ENCODE peak calls at places on chromosomes 5 and 9, in nine cellular contexts. W, U, B, R, I, A, M, O and K are unnamed samples.

GRCh38 chr9:27090231-27090630 is 18.8 kb upstream of the TEK start:
- DNase-seq in A (no peak), U (no peak), W (no peak), M (no peak), I (no peak), R (no peak), O (no peak), B (no peak), K (no peak)

GRCh38 chr5:31113101-31113500 is 80.4 kb upstream of the CDH6 start:
- DNase-seq in B (no peak), R (no peak), I (no peak), U (no peak), M (peak; percentile 31), O (no peak), W (no peak), A (peak; percentile 88), K (no peak)

GRCh38 chr5:55551298-55551846 is 16.6 kb upstream of the PLPP1 start:
- DNase-seq in M (no peak), U (no peak), W (no peak), R (no peak), I (no peak), A (no peak), B (no peak), O (no peak), K (no peak)

GRCh38 chr5:180289433-180289832 is 2.5 kb downstream of the MAPK9 start:
- DNase-seq in M (no peak), B (no peak), R (no peak), A (no peak), I (no peak), W (no peak), O (no peak), U (no peak), K (no peak)

GRCh38 chr9:124020520-124021384 is 9.2 kb downstream of the LHX2 start:
- DNase-seq in M (no peak), U (no peak), R (no peak), I (no peak), B (no peak), W (no peak), A (no peak), O (no peak), K (no peak)

GRCh38 chr9:123418052-123418430 is 62.0 kb downstream of the CRB2 start:
- DNase-seq in B (no peak), A (no peak), R (no peak), W (no peak), O (no peak), U (no peak), I (no peak), M (no peak), K (no peak)

GRCh38 chr9:133534346-133535284 is at the start of gene ADAMTSL2:
- DNase-seq in I (no peak), R (no peak), U (no peak), A (no peak), M (peak; percentile 17), O (no peak), B (no peak), W (no peak), K (no peak)

GRCh38 chr5:77840930-77841329 is 64.8 kb upstream of the TBCA start:
- DNase-seq in B (no peak), A (no peak), U (no peak), W (no peak), M (no peak), O (no peak), I (no peak), R (no peak), K (no peak)

GRCh38 chr5:17302590-17302989 is 85.2 kb downstream of the BASP1 start:
- DNase-seq in O (no peak), R (no peak), B (no peak), U (no peak), M (peak; percentile 77), I (no peak), W (no peak), A (no peak), K (no peak)

GRCh38 chr5:31317642-31318041 is 124.2 kb downstream of the CDH6 start:
- DNase-seq in M (no peak), U (no peak), R (no peak), B (no peak), W (no peak), O (no peak), A (no peak), I (no peak), K (no peak)

GRCh38 chr9:115013998-115014397 is 83.6 kb upstream of the TNFSF8 start:
- DNase-seq in M (peak; percentile 54), W (peak; percentile 55), O (peak; percentile 85), A (peak; percentile 61), U (peak; percentile 61), I (peak; percentile 83), R (peak; percentile 54), B (peak; percentile 61), K (peak; percentile 50)

GRCh38 chr9:116998305-116998704 is 311.2 kb downstream of the TRIM32 start:
- DNase-seq in U (no peak), I (no peak), W (no peak), B (no peak), O (no peak), R (no peak), A (no peak), M (no peak), K (peak; percentile 23)

GRCh38 chr5:149798466-149798865 is 68.4 kb downstream of the PPARGC1B start:
- DNase-seq in O (no peak), A (no peak), R (no peak), W (no peak), B (no peak), U (no peak), I (no peak), M (no peak), K (no peak)

GRCh38 chr9:83956288-83957028 is 23.6 kb downstream of the HNRNPK start:
- DNase-seq in W (peak; percentile 51), R (peak; percentile 38), I (no peak), B (peak; percentile 45), O (peak; percentile 82), M (no peak), A (peak; percentile 63), U (peak; percentile 56), K (peak; percentile 35)

GRCh38 chr9:37938121-37938906 is 34.4 kb upstream of the SLC25A51 start:
- DNase-seq in R (no peak), O (peak; percentile 54), I (peak; percentile 75), M (no peak), U (no peak), A (peak; percentile 78), W (no peak), B (no peak), K (no peak)

GRCh38 chr9:123011878-123012528 is 21.5 kb upstream of the GPR21 start:
- DNase-seq in O (no peak), B (no peak), A (no peak), R (no peak), U (no peak), M (peak; percentile 22), I (no peak), W (no peak), K (no peak)

GRCh38 chr5:180830253-180831138 is 27.9 kb upstream of the MGAT1 start:
- DNase-seq in I (no peak), W (no peak), B (peak; percentile 56), O (peak; percentile 40), U (no peak), R (no peak), A (no peak), M (no peak), K (no peak)

GRCh38 chr9:107426126-107426525 is 63.4 kb downstream of the KLF4 start:
- DNase-seq in A (no peak), R (no peak), W (no peak), U (no peak), B (no peak), M (no peak), I (no peak), O (no peak), K (no peak)

GRCh38 chr5:139296862-139297326 is 3.4 kb downstream of the MATR3 start:
- DNase-seq in A (no peak), R (no peak), M (no peak), U (no peak), O (no peak), B (no peak), I (no peak), W (no peak), K (no peak)

GRCh38 chr9:126411225-126411947 is 84.8 kb downstream of the MVB12B start:
- DNase-seq in M (peak; percentile 52), A (peak; percentile 21), B (no peak), I (no peak), R (no peak), U (no peak), O (no peak), W (no peak), K (no peak)

GRCh38 chr5:143031781-143032724 is 261.9 kb downstream of the ARHGAP26 start:
- DNase-seq in U (no peak), R (no peak), I (no peak), W (no peak), O (peak; percentile 87), B (no peak), M (no peak), A (no peak), K (no peak)

GRCh38 chr9:96241391-96241809 is 60.6 kb downstream of the HSD17B3 start:
- DNase-seq in O (no peak), R (peak; percentile 18), B (peak; percentile 15), M (no peak), W (peak; percentile 63), I (no peak), U (peak; percentile 19), A (peak; percentile 28), K (no peak)

GRCh38 chr5:52840286-52841050 is 52.8 kb downstream of the ITGA1 start:
- DNase-seq in B (no peak), A (no peak), I (no peak), M (no peak), W (no peak), U (no peak), R (no peak), O (no peak), K (no peak)

GRCh38 chr5:175052351-175052750 is 328.0 kb downstream of the MSX2 start:
- DNase-seq in R (no peak), M (no peak), B (no peak), U (no peak), A (no peak), O (no peak), I (no peak), W (no peak), K (no peak)

GRCh38 chr5:15752886-15753285 is 252.9 kb downstream of the FBXL7 start:
- DNase-seq in B (no peak), U (no peak), W (no peak), M (peak; percentile 18), O (peak; percentile 30), R (no peak), I (no peak), A (no peak), K (no peak)

GRCh38 chr9:82021198-82021597 is 32.6 kb downstream of the SPATA31D1 start:
- DNase-seq in I (peak; percentile 6), M (peak; percentile 95), W (no peak), B (no peak), U (no peak), O (peak; percentile 30), A (peak; percentile 97), R (no peak), K (no peak)

GRCh38 chr5:176570044-176570443 is 20.9 kb downstream of the CDHR2 start:
- DNase-seq in R (no peak), M (peak; percentile 3), B (no peak), U (no peak), O (no peak), W (no peak), A (no peak), I (no peak), K (no peak)

GRCh38 chr5:169914766-169915165 is 65.5 kb downstream of the INSYN2B start:
- DNase-seq in I (no peak), B (no peak), O (no peak), M (peak; percentile 22), A (no peak), W (no peak), R (no peak), U (no peak), K (no peak)

GRCh38 chr5:143433680-143434079 is 30.2 kb upstream of the NR3C1 start:
- DNase-seq in I (no peak), B (no peak), O (no peak), M (no peak), U (no peak), R (no peak), W (no peak), A (no peak), K (no peak)

GRCh38 chr5:172110921-172111873 is 76.8 kb downstream of the STK10 start:
- DNase-seq in W (peak; percentile 72), O (no peak), A (peak; percentile 19), R (peak; percentile 67), U (peak; percentile 63), I (peak; percentile 45), B (peak; percentile 74), M (peak; percentile 36), K (no peak)

GRCh38 chr9:125190371-125190801 is 783 bp upstream of the PPP6C start:
- DNase-seq in M (no peak), B (no peak), W (no peak), U (no peak), R (no peak), O (no peak), A (no peak), I (no peak), K (no peak)